ENCODE peak calls at places on chromosome 5, in four cellular contexts. X is H1, R is hippocampal formation, J is GM06990. Q is an unnamed sample.

GRCh38 chr5:59089767-59090166 is 506.9 kb downstream of the RAB3C start:
- DNase-seq in X (no peak), R (no peak), J (no peak), Q (no peak)

GRCh38 chr5:154860765-154861164 is 2.3 kb downstream of the CNOT8 start:
- DNase-seq in X (no peak), R (no peak), J (no peak), Q (no peak)

GRCh38 chr5:81783401-81783800 is 32.5 kb upstream of the SSBP2 start:
- DNase-seq in X (no peak), R (no peak), J (no peak), Q (no peak)

GRCh38 chr5:172906436-172906835 is 52.8 kb upstream of the RPL26L1 start:
- DNase-seq in X (no peak), R (no peak), J (peak), Q (peak)

GRCh38 chr5:96121362-96121761 is 159.7 kb upstream of the ELL2 start:
- DNase-seq in X (no peak), R (no peak), J (no peak), Q (no peak)

GRCh38 chr5:40333459-40334241 is 346.1 kb upstream of the PTGER4 start:
- DNase-seq in X (no peak), R (no peak), J (no peak), Q (peak)

GRCh38 chr5:103424453-103425205 is 138.0 kb downstream of the NUDT12 start:
- DNase-seq in X (no peak), R (no peak), J (no peak), Q (peak)

GRCh38 chr5:1007681-1008450 is 736 bp upstream of the NKD2 start:
- DNase-seq in X (no peak), R (no peak), J (no peak), Q (no peak)

GRCh38 chr5:116756531-116756930 is 181.9 kb upstream of the SEMA6A start:
- DNase-seq in X (no peak), R (no peak), J (no peak), Q (no peak)

GRCh38 chr5:172909931-172910502 is 49.2 kb upstream of the RPL26L1 start:
- DNase-seq in X (no peak), R (no peak), J (no peak), Q (peak)

GRCh38 chr5:128455861-128456361 is 82.1 kb downstream of the FBN2 start:
- DNase-seq in X (no peak), R (no peak), J (no peak), Q (no peak)

GRCh38 chr5:56819027-56819881 is 3.9 kb downstream of the MAP3K1 start:
- DNase-seq in X (no peak), R (no peak), J (peak), Q (no peak)

GRCh38 chr5:129061849-129062248 is 32.7 kb upstream of the ISOC1 start:
- DNase-seq in X (no peak), R (no peak), J (no peak), Q (no peak)

GRCh38 chr5:132261881-132262845 is 4.7 kb downstream of the PDLIM4 start:
- DNase-seq in X (no peak), R (no peak), J (no peak), Q (no peak)

GRCh38 chr5:172235132-172235780 is 41.3 kb downstream of the EFCAB9 start:
- DNase-seq in X (no peak), R (no peak), J (peak), Q (peak)

GRCh38 chr5:103444333-103445038 is 118.1 kb downstream of the NUDT12 start:
- DNase-seq in X (no peak), R (no peak), J (no peak), Q (no peak)

GRCh38 chr5:97670447-97670846 is 487.4 kb upstream of the RIOK2 start:
- DNase-seq in X (no peak), R (no peak), J (no peak), Q (no peak)

GRCh38 chr5:158162479-158162878 is 303.5 kb upstream of the CLINT1 start:
- DNase-seq in X (no peak), R (no peak), J (no peak), Q (no peak)

GRCh38 chr5:119270121-119270565 is 85.7 kb upstream of the TNFAIP8 start:
- DNase-seq in X (no peak), R (no peak), J (no peak), Q (no peak)

GRCh38 chr5:102582706-102583105 is 83.9 kb upstream of the SLCO6A1 start:
- DNase-seq in X (no peak), R (no peak), J (no peak), Q (peak)

GRCh38 chr5:35067985-35068384 is 20.2 kb upstream of the AGXT2 start:
- DNase-seq in X (no peak), R (no peak), J (no peak), Q (no peak)

GRCh38 chr5:10566556-10567068 is 2.7 kb downstream of the ANKRD33B start:
- DNase-seq in X (no peak), R (no peak), J (no peak), Q (no peak)

GRCh38 chr5:123093279-123094226 is 4.5 kb downstream of the PRDM6 start:
- DNase-seq in X (no peak), R (no peak), J (no peak), Q (no peak)

GRCh38 chr5:2149196-2149541 is 266.4 kb upstream of the IRX4 start:
- DNase-seq in X (peak), R (no peak), J (no peak), Q (no peak)

GRCh38 chr5:14396071-14396470 is 185.5 kb upstream of the OTULINL start:
- DNase-seq in X (no peak), R (no peak), J (no peak), Q (no peak)

GRCh38 chr5:74199436-74200210 is 440.9 kb downstream of the ENC1 start:
- DNase-seq in X (no peak), R (no peak), J (no peak), Q (peak)

GRCh38 chr5:163338-163620 is 28.0 kb upstream of the LRRC14B start:
- DNase-seq in X (no peak), R (no peak), J (no peak), Q (no peak)

GRCh38 chr5:58412932-58413331 is 47.0 kb downstream of the PLK2 start:
- DNase-seq in X (no peak), R (no peak), J (no peak), Q (no peak)

GRCh38 chr5:53913941-53914340 is 353.5 kb downstream of the NDUFS4 start:
- DNase-seq in X (no peak), R (no peak), J (no peak), Q (no peak)

GRCh38 chr5:88825782-88826110 is 57.2 kb downstream of the MEF2C start:
- DNase-seq in X (no peak), R (no peak), J (no peak), Q (no peak)

GRCh38 chr5:103667068-103667467 is 104.5 kb upstream of the NUDT12 start:
- DNase-seq in X (no peak), R (no peak), J (no peak), Q (no peak)

GRCh38 chr5:173327948-173328895 is at the start of gene STC2:
- DNase-seq in X (peak), R (no peak), J (peak), Q (peak)

GRCh38 chr5:177515580-177515979 is 1.2 kb downstream of the DDX41 start:
- DNase-seq in X (no peak), R (no peak), J (no peak), Q (no peak)

GRCh38 chr5:147396070-147396469 is 113.8 kb downstream of the DPYSL3 start:
- DNase-seq in X (no peak), R (no peak), J (no peak), Q (no peak)

GRCh38 chr5:73446631-73447233 is 1.8 kb downstream of the FOXD1 start:
- DNase-seq in X (no peak), R (no peak), J (no peak), Q (no peak)

GRCh38 chr5:17799521-17799920 is 165.3 kb downstream of the TAF11L14 start:
- DNase-seq in X (no peak), R (no peak), J (no peak), Q (no peak)

GRCh38 chr5:138467711-138468132 is 2.4 kb downstream of the EGR1 start:
- DNase-seq in X (no peak), R (no peak), J (no peak), Q (peak)

Q was measured in AG10803.